ENCODE peak calls at places on chromosomes 5 and 9, in ten cellular contexts. L, M, H, S, J, C, Q, X, T and B are unnamed samples. For H3K27me3, the result is how much of the 10 kb centered on the place peaks cover.

GRCh38 chr5:175460126-175460525 is 16.1 kb upstream of the DRD1 start:
- DNase-seq in X (no peak), T (no peak), M (peak), J (peak), C (no peak), H (no peak), L (no peak), Q (no peak), S (no peak), B (no peak)

GRCh38 chr9:107784235-107784958 is 294.8 kb upstream of the KLF4 start:
- DNase-seq in L (no peak), H (no peak), T (no peak), X (no peak), M (peak), C (peak), S (no peak), J (peak), Q (no peak), B (peak)

GRCh38 chr5:111757582-111758283 is 739 bp upstream of the NREP start:
- DNase-seq in X (peak), Q (peak), T (peak), S (peak), H (peak), C (peak), J (peak), L (peak), M (peak), B (peak)

GRCh38 chr5:37816883-37817282 is 23.0 kb downstream of the GDNF start:
- DNase-seq in H (no peak), Q (peak), L (no peak), C (no peak), X (no peak), T (no peak), M (peak), J (no peak), S (no peak), B (no peak)

GRCh38 chr9:121916008-121916407 is 177.1 kb downstream of the TTLL11 start:
- DNase-seq in X (no peak), C (no peak), M (peak), T (no peak), S (no peak), L (no peak), Q (no peak), H (no peak), J (no peak), B (no peak)

GRCh38 chr5:124398471-124398870 is 348.0 kb downstream of the ZNF608 start:
- DNase-seq in L (no peak), M (peak), S (no peak), T (no peak), X (no peak), Q (no peak), H (no peak), C (no peak), J (no peak), B (no peak)

GRCh38 chr9:22169732-22170131 is 160.6 kb upstream of the CDKN2B start:
- DNase-seq in Q (no peak), L (no peak), H (no peak), J (no peak), C (no peak), S (no peak), T (no peak), M (no peak), X (no peak), B (no peak)

GRCh38 chr5:172795401-172795977 is 24.5 kb upstream of the DUSP1 start:
- DNase-seq in S (peak), L (no peak), M (peak), Q (no peak), H (peak), T (peak), X (peak), C (peak), J (peak), B (peak)

GRCh38 chr5:52702877-52703276 is 84.8 kb upstream of the ITGA1 start:
- DNase-seq in J (peak), M (no peak), C (no peak), H (no peak), Q (no peak), T (no peak), X (no peak), L (no peak), S (no peak), B (no peak)

GRCh38 chr5:107669543-107670027 is 1.2 kb downstream of the EFNA5 start:
- DNase-seq in L (no peak), M (peak), Q (peak), C (no peak), J (peak), X (peak), H (peak), T (peak), S (peak), B (peak)

GRCh38 chr5:74357827-74358226 is 282.7 kb downstream of the ENC1 start:
- DNase-seq in T (no peak), H (no peak), X (no peak), C (no peak), J (no peak), Q (peak), S (no peak), M (peak), L (no peak), B (no peak)

DNA sequence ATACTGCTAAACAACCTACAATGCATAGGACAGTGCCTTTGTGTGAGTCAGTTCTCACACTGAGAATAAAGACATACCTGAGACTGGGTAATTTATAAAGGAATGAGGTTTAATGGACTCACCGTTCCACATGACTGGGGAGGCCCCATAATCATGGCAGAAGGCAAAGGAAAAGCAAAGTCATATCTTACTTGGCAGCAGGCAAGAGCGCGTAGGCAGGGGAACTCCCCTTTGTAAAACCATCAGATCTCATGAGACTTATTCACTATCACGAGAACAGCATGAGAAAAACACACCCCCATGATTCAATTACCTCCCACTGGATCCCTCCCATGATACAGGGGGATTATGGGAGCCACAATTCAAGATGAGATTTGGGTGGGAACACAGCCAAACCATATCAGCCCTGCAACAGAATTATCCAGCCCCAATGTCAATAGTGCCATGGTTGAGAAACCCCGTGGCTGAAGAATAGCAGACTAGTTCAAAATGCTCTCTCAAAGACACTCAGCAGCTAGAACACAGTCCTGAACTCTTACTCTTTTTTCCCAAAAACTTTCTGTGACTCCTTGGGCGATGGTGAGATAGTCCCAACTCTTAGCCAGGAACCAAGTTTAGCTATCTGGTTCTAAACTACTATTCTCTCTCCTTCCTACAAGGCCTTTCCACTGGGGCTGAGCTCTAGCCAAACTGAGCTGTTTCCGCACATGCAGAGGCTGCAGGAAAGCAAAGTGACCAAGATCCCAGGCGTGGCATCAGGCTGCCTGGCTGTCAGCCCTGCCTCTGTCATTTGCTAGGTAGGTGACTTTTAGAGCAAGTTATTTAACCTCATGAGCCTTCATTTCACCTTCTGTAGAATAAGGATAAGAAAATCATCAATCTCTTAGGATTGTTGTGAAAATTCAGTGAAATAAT is 21.7 kb downstream of the FAT2 start:
- DNase-seq in M (no peak), L (no peak), T (no peak), C (no peak), S (no peak), Q (no peak), X (no peak), H (no peak), J (peak), B (no peak)
- H3K27me3 ChIP-seq in M (under half), L (under half), T (under half), C (under half), S (under half), Q (under half), X (under half), H (under half), J (under half), B (under half)

GRCh38 chr9:128097156-128098016 is 29.4 kb downstream of the SLC25A25 start:
- DNase-seq in L (no peak), Q (no peak), J (no peak), X (peak), S (no peak), H (no peak), C (no peak), M (no peak), T (no peak), B (no peak)
- H3K27ac ChIP-seq in L (peak), Q (peak), J (peak), X (peak), S (peak), H (peak), C (peak), M (peak), T (peak), B (peak)

DNA sequence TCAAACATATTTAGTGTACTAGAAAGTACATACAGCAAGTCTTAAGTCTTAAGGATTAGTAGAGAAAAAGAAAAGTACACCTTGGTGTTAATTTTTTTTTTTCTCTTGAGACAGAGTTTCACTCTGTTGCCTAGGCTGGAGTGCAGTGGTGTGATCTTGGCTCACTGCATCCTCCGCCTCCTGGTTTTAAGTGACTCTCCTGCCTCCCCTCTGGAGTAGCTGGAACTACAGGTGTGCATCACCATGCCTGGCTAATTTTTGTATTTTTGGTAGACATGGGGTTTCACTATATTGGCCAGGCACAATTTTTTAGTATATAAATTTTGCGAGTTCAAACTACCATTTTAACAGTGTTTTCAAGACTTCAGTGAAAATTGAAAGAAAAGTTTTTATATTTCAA is 1941.1 kb upstream of the CDH6 start:
- DNase-seq in Q (no peak), L (no peak), C (no peak), X (no peak), T (no peak), H (no peak), J (no peak), M (no peak), S (no peak), B (no peak)
- H3K4me3 ChIP-seq in Q (no peak), L (no peak), C (no peak), X (no peak), T (no peak), H (no peak), J (no peak), M (no peak), S (no peak), B (no peak)

GRCh38 chr9:133592731-133593409 is 16.3 kb downstream of the FAM163B start:
- DNase-seq in C (no peak), M (no peak), J (peak), H (no peak), T (no peak), L (no peak), S (no peak), X (peak), Q (no peak), B (no peak)

GRCh38 chr9:133591116-133591910 is 17.9 kb downstream of the FAM163B start:
- DNase-seq in M (no peak), H (no peak), T (no peak), X (peak), C (no peak), L (no peak), S (no peak), J (no peak), Q (no peak), B (no peak)

GRCh38 chr9:133591985-133592384 is 17.2 kb downstream of the FAM163B start:
- DNase-seq in C (no peak), J (no peak), H (no peak), X (no peak), L (no peak), T (no peak), M (no peak), Q (no peak), S (no peak), B (no peak)

GRCh38 chr9:133594310-133594709 is 14.9 kb downstream of the FAM163B start:
- DNase-seq in C (no peak), S (no peak), J (no peak), H (no peak), T (no peak), Q (no peak), M (no peak), L (no peak), X (no peak), B (no peak)

DNA sequence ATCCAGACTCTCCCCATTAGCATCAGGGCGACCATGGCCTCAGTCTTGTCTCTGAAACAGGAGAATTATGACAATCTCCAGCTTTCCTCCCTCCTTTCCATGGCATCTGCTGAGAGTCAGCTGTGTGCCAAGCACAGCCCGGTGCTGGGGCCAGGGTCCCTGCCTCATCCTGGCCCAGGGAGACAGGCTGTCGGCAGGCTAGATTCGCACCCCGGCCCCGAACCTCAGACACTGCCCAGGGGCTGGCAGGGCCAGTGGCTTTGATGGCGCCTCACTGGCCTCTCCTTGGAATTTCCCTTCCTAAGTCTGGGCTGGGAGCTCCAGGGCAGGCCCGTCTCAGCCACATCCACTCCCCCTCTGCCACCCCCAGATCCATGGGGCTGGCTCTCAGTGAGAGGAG is 15.6 kb downstream of the FAM163B start:
- DNase-seq in T (no peak), M (no peak), H (no peak), L (no peak), X (peak), Q (no peak), J (no peak), S (no peak), C (no peak), B (no peak)
- H3K27me3 ChIP-seq in T (under half), M (under half), H (under half), L (under half), X (under half), Q (under half), J (under half), S (under half), C (under half), B (under half)

GRCh38 chr9:136335296-136336155 is 8.2 kb downstream of the GPSM1 start:
- DNase-seq in X (no peak), H (no peak), M (no peak), Q (no peak), T (no peak), J (no peak), S (no peak), L (no peak), C (no peak), B (no peak)

GRCh38 chr9:136336156-136336860 is 9.0 kb downstream of the GPSM1 start:
- DNase-seq in X (no peak), T (no peak), H (no peak), J (no peak), L (no peak), M (peak), C (no peak), Q (no peak), S (no peak), B (no peak)

GRCh38 chr9:136338511-136338910 is 11.2 kb downstream of the GPSM1 start:
- DNase-seq in S (no peak), T (no peak), J (no peak), Q (no peak), X (no peak), C (no peak), H (no peak), L (no peak), M (no peak), B (no peak)

GRCh38 chr9:136337416-136338395 is 10.4 kb downstream of the GPSM1 start:
- DNase-seq in L (no peak), H (no peak), S (no peak), J (no peak), C (no peak), M (no peak), Q (peak), X (no peak), T (no peak), B (no peak)

DNA sequence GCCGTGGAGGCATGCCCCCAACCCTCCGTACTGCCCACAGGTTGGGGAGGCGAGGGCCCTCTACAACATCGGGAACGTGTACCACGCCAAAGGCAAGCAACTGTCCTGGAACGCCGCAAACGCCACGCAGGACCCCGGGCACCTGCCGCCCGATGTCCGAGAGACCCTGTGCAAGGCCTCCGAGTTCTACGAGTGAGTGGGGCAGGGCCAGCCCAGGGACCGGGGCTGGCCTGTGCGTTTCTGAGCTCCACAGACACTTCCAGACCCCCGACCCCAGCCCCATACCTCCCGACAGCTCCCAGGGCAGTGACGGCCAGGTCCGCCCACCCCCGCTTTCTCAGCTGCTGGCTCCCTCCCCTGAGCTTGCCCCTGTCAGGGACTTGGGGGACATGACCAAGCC is 9.5 kb downstream of the GPSM1 start:
- DNase-seq in L (no peak), S (no peak), T (no peak), Q (no peak), M (no peak), C (no peak), X (no peak), J (no peak), H (no peak), B (no peak)
- H3K27ac ChIP-seq in L (no peak), S (no peak), T (no peak), Q (peak), M (no peak), C (no peak), X (no peak), J (no peak), H (no peak), B (no peak)

GRCh38 chr5:178121450-178122276 is 8.3 kb downstream of the N4BP3 start:
- DNase-seq in S (no peak), H (no peak), M (no peak), X (peak), L (no peak), J (peak), Q (no peak), C (no peak), T (no peak), B (peak)
- H3K4me3 ChIP-seq in S (no peak), H (peak), M (no peak), X (no peak), L (no peak), J (no peak), Q (no peak), C (peak), T (no peak), B (no peak)

GRCh38 chr9:31415184-31415583 is 969.3 kb upstream of the ACO1 start:
- DNase-seq in H (no peak), L (no peak), X (no peak), J (no peak), S (no peak), Q (no peak), C (no peak), M (no peak), T (no peak), B (no peak)

DNA sequence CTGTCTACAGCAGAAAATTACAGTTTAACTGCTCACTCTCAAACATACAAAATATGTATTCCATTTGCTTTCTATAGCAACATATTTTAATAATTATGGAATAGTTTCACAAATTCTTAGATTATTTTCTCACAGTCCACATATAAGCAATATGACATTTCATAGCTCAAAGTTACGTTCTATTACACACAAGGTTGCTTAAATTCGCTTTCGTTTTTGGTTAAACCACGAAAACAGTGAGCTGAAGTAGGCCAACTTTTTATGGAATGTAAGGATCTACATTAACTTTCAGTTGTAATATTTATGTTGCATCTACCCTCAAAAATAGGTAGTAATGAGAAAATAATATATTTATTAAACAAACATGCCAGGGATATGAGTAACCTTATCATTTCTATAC is 966.0 kb upstream of the ACO1 start:
- DNase-seq in T (no peak), X (no peak), J (no peak), H (no peak), Q (no peak), L (no peak), S (no peak), C (no peak), M (no peak), B (no peak)
- H3K27me3 ChIP-seq in T (under half), X (under half), J (under half), H (under half), Q (under half), L (under half), S (under half), C (under half), M (under half), B (under half)

GRCh38 chr5:134590992-134591659 is 41.5 kb downstream of the SAR1B start:
- DNase-seq in H (peak), X (no peak), L (no peak), S (no peak), M (no peak), J (no peak), T (no peak), Q (peak), C (no peak), B (no peak)

GRCh38 chr5:134592141-134592746 is 40.4 kb downstream of the SAR1B start:
- DNase-seq in S (no peak), Q (no peak), T (no peak), M (peak), J (peak), L (no peak), X (no peak), C (no peak), H (no peak), B (no peak)

GRCh38 chr5:134595458-134595838 is 37.2 kb downstream of the SAR1B start:
- DNase-seq in L (no peak), X (no peak), J (no peak), H (peak), T (no peak), S (no peak), Q (no peak), C (no peak), M (no peak), B (no peak)

GRCh38 chr5:134594336-134594735 is 38.3 kb downstream of the SAR1B start:
- DNase-seq in J (no peak), L (no peak), H (no peak), S (no peak), X (no peak), Q (peak), M (no peak), C (no peak), T (no peak), B (no peak)

GRCh38 chr5:134594797-134595457 is 37.7 kb downstream of the SAR1B start:
- DNase-seq in T (no peak), H (peak), L (no peak), M (no peak), S (no peak), C (no peak), X (no peak), Q (no peak), J (no peak), B (no peak)
- H3K27ac ChIP-seq in T (no peak), H (no peak), L (no peak), M (no peak), S (no peak), C (no peak), X (peak), Q (peak), J (no peak), B (peak)

DNA sequence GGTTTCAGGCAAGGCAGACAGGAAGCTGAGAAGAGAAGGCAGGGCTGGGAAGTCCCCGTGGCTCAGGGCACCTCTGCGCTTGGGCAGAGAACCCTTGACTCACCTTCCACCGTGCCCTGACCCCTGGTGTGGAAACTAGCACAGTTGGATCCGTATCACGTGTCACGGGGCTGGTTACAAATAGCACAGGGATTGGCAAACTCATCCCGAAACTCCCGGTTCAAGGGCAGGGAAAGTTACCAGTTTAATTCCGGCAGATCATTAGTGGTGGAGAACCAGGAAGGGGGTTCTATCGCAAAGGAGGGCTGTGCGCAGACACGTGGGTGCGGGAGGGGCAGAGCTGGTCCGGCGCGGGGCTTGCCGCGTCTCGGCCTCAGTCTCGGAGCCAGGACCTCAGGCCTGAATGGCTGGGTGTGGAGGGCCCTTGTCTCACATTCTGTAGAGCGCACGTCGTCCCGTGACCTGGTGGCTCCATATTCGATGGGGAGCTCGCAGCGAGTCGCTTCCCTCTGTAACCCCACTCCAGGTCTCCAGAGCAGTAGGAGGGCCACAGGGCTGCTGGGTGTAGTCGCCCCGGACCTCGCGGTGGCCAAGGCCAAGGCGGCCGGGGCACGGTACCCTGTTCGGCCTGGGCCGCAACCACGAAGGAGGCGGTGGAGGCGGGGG is 750 bp upstream of the TMEM171 start:
- DNase-seq in M (no peak), X (no peak), H (peak), C (no peak), L (no peak), S (no peak), J (peak), Q (no peak), T (no peak), B (no peak)
- H3K4me3 ChIP-seq in M (no peak), X (peak), H (peak), C (peak), L (no peak), S (peak), J (no peak), Q (no peak), T (no peak), B (peak)